ENCODE peak calls at places on chromosomes 7 and 10, in four cellular contexts. F is non-pigmented ciliary epithelial cell, V is Panc1, J is B cell. H is an unnamed sample.

GRCh38 chr10:98135222-98135899 is 904 bp downstream of the R3HCC1L start:
- DNase-seq in V (no peak), F (no peak), J (no peak), H (no peak)

GRCh38 chr10:112448903-112449302 is 1.9 kb downstream of the VTI1A start:
- DNase-seq in J (no peak), F (no peak), V (no peak), H (no peak)

GRCh38 chr10:128416231-128416630 is 290.0 kb upstream of the MKI67 start:
- DNase-seq in V (no peak), J (no peak), F (no peak), H (no peak)

GRCh38 chr7:143988986-143989745 is 11.0 kb upstream of the OR6B1 start:
- DNase-seq in F (no peak), J (no peak), V (no peak), H (no peak)

GRCh38 chr7:134009314-134010109 is 117.6 kb upstream of the LRGUK start:
- DNase-seq in J (no peak), F (no peak), V (no peak), H (no peak)

GRCh38 chr10:95391570-95392249 is 100.9 kb upstream of the PDLIM1 start:
- DNase-seq in F (peak), V (no peak), J (no peak), H (no peak)

GRCh38 chr10:98790817-98791216 is 344.1 kb upstream of the HPS1 start:
- DNase-seq in F (no peak), V (no peak), J (no peak), H (no peak)

GRCh38 chr7:11256501-11256900 is 282.8 kb downstream of the PHF14 start:
- DNase-seq in V (no peak), J (no peak), F (no peak), H (no peak)

GRCh38 chr7:130721486-130722277 is 12.3 kb downstream of the KLF14 start:
- DNase-seq in J (no peak), V (peak), F (peak), H (no peak)

GRCh38 chr7:159113056-159113455 is 31.6 kb downstream of the VIPR2 start:
- DNase-seq in J (no peak), F (no peak), V (no peak), H (no peak)

GRCh38 chr7:134480730-134481129 is 21.8 kb upstream of the AKR1B1 start:
- DNase-seq in J (no peak), V (peak), F (no peak), H (no peak)

GRCh38 chr7:47653550-47654351 is 71.8 kb upstream of the TNS3 start:
- DNase-seq in F (no peak), V (no peak), J (no peak), H (no peak)

GRCh38 chr7:76257973-76258372 is 44.5 kb upstream of the HSPB1 start:
- DNase-seq in J (no peak), V (no peak), F (no peak), H (no peak)

GRCh38 chr7:99831595-99831994 is 3.8 kb downstream of the CYP3A43 start:
- DNase-seq in F (no peak), J (no peak), V (no peak), H (no peak)

GRCh38 chr7:74501298-74501697 is 47.6 kb downstream of the GTF2IRD1 start:
- DNase-seq in J (no peak), V (no peak), F (no peak), H (no peak)

GRCh38 chr10:69456880-69457693 is 5.8 kb downstream of the TSPAN15 start:
- DNase-seq in J (no peak), F (no peak), V (no peak), H (peak)

GRCh38 chr7:155456772-155457543 is 971 bp upstream of the EN2 start:
- DNase-seq in J (no peak), V (no peak), F (peak), H (no peak)

GRCh38 chr10:72764151-72764550 is 72.2 kb downstream of the MCU start:
- DNase-seq in V (no peak), J (no peak), F (peak), H (peak)

GRCh38 chr7:123929620-123930019 is 4.6 kb downstream of the SPAM1 start:
- DNase-seq in V (no peak), F (no peak), J (no peak), H (no peak)

GRCh38 chr10:100008708-100009282 is 952 bp downstream of the DNMBP start:
- DNase-seq in J (no peak), V (no peak), F (no peak), H (no peak)

GRCh38 chr7:100801833-100802568 is 25.3 kb downstream of the EPHB4 start:
- DNase-seq in F (peak), J (no peak), V (peak), H (peak)

GRCh38 chr10:29648114-29648982 is 13.6 kb upstream of the SVIL start:
- DNase-seq in F (no peak), V (no peak), J (no peak), H (no peak)

GRCh38 chr10:101346177-101346576 is 7.8 kb upstream of the BTRC start:
- DNase-seq in V (no peak), F (no peak), J (no peak), H (no peak)

GRCh38 chr7:99929730-99930053 is 272 bp upstream of the GJC3 start:
- DNase-seq in F (no peak), J (no peak), V (no peak), H (no peak)